ENCODE peak calls at places on chromosomes 1 and 21, in ten cellular contexts. G is anterior cingulate cortex; V is GM10248; L is sciatic nerve; M is activated CD4-positive, CD25-positive, alpha-beta regulatory T cell; U is iPS-NIHi11; N is stimulated activated CD4-positive, alpha-beta T cell treated with anti-CD3 and anti-CD28 coated beads, TNF-alpha, amount 100 ng/mL, for 48 hours; B is tibial artery; Y is activated gamma-delta T cell treated with Interleukin-2 at 50 U/mL for 16 hours; O is NCI-H2081. E is an unnamed sample.

GRCh38 chr1:27071049-27071416 is 58.4 kb upstream of the TENT5B start:
- DNase-seq in Y (no peak), N (no peak), O (no peak), V (no peak), B (no peak), M (no peak), G (peak; percentile 23), L (no peak), U (peak; percentile 48), E (peak; percentile 76)

GRCh38 chr1:30195424-30196134 is 527.8 kb downstream of the MATN1 start:
- DNase-seq in O (no peak), Y (no peak), B (no peak), V (no peak), U (no peak), L (no peak), N (no peak), M (no peak), G (no peak), E (no peak)

GRCh38 chr1:180928272-180929230 is 15.9 kb downstream of the KIAA1614 start:
- DNase-seq in N (no peak), L (no peak), Y (no peak), O (peak; percentile 51), M (no peak), B (no peak), V (no peak), G (no peak), U (no peak), E (no peak)

GRCh38 chr1:201826830-201827229 is 2.1 kb upstream of the IPO9 start:
- DNase-seq in O (no peak), M (no peak), V (no peak), N (no peak), U (peak; percentile 54), B (no peak), L (no peak), Y (no peak), G (no peak), E (peak; percentile 56)

GRCh38 chr1:247812637-247813036 is 11.3 kb downstream of the OR14A16 start:
- DNase-seq in Y (no peak), V (no peak), G (no peak), B (no peak), N (no peak), U (no peak), L (no peak), O (no peak), M (no peak), E (no peak)

GRCh38 chr1:13494025-13494424 is 19.8 kb downstream of the LRRC38 start:
- DNase-seq in G (no peak), O (no peak), N (no peak), Y (no peak), B (no peak), L (no peak), U (no peak), M (no peak), V (peak; percentile 63), E (no peak)

GRCh38 chr1:234721476-234722266 is 111.7 kb upstream of the IRF2BP2 start:
- DNase-seq in U (no peak), O (no peak), V (no peak), B (peak; percentile 83), L (peak; percentile 75), N (no peak), M (no peak), G (peak; percentile 64), Y (no peak), E (no peak)

GRCh38 chr1:203663294-203663693 is 36.7 kb downstream of the ATP2B4 start:
- DNase-seq in V (no peak), G (no peak), Y (no peak), L (no peak), B (no peak), U (no peak), O (no peak), M (no peak), N (no peak), E (no peak)

GRCh38 chr1:218665216-218665615 is 320.1 kb downstream of the TGFB2 start:
- DNase-seq in O (no peak), B (peak; percentile 89), L (peak; percentile 71), V (no peak), Y (no peak), M (no peak), G (peak; percentile 56), U (peak; percentile 11), N (no peak), E (no peak)

GRCh38 chr1:53182111-53182593 is 14.5 kb upstream of the CPT2 start:
- DNase-seq in Y (peak; percentile 85), G (peak; percentile 34), V (peak; percentile 78), U (peak; percentile 82), B (peak; percentile 87), L (peak; percentile 93), N (peak; percentile 64), O (peak; percentile 80), M (peak; percentile 69), E (peak; percentile 74)

GRCh38 chr1:63458750-63459149 is 64.3 kb downstream of the ITGB3BP start:
- DNase-seq in L (no peak), Y (no peak), G (no peak), N (no peak), O (no peak), V (no peak), U (no peak), M (no peak), B (no peak), E (no peak)

GRCh38 chr1:246608616-246609376 is 42.5 kb downstream of the CNST start:
- DNase-seq in O (no peak), M (no peak), U (peak; percentile 60), Y (no peak), V (no peak), G (no peak), L (no peak), B (no peak), N (no peak), E (peak; percentile 28)

GRCh38 chr1:184486761-184487445 is 100.1 kb downstream of the C1orf21 start:
- DNase-seq in B (no peak), M (no peak), Y (no peak), N (no peak), L (no peak), U (no peak), O (no peak), V (no peak), G (no peak), E (no peak)

GRCh38 chr1:196148367-196148970 is 459.8 kb downstream of the KCNT2 start:
- DNase-seq in M (no peak), U (no peak), Y (no peak), O (peak; percentile 41), B (no peak), L (no peak), N (no peak), V (peak; percentile 20), G (no peak), E (no peak)

GRCh38 chr1:199774433-199775089 is 252.9 kb upstream of the NR5A2 start:
- DNase-seq in Y (no peak), G (no peak), V (no peak), L (no peak), B (no peak), N (no peak), O (no peak), M (no peak), U (no peak), E (no peak)

GRCh38 chr1:219505886-219506285 is 107.0 kb downstream of the ZC3H11B start:
- DNase-seq in M (no peak), G (no peak), Y (no peak), N (no peak), L (no peak), U (no peak), B (no peak), O (no peak), V (no peak), E (no peak)

GRCh38 chr1:180962178-180962577 is 49.5 kb downstream of the KIAA1614 start:
- DNase-seq in M (no peak), N (no peak), U (no peak), G (no peak), O (peak; percentile 71), Y (no peak), V (no peak), B (no peak), L (no peak), E (no peak)

GRCh38 chr1:19845166-19845954 is 30.3 kb upstream of the RNF186 start:
- DNase-seq in B (no peak), L (no peak), O (no peak), N (no peak), U (no peak), M (no peak), V (no peak), Y (no peak), G (no peak), E (no peak)

GRCh38 chr1:70714149-70714548 is 303.1 kb downstream of the CTH start:
- DNase-seq in B (no peak), V (no peak), L (no peak), G (no peak), M (no peak), O (no peak), Y (no peak), N (no peak), U (peak; percentile 24), E (peak; percentile 28)

GRCh38 chr1:65995928-65996327 is 203.2 kb downstream of the PDE4B start:
- DNase-seq in G (no peak), B (no peak), V (no peak), O (no peak), N (no peak), L (no peak), Y (no peak), M (no peak), U (no peak), E (no peak)

GRCh38 chr1:27403065-27403726 is 10.8 kb downstream of the GPR3 start:
- DNase-seq in M (no peak), B (peak; percentile 91), V (no peak), N (no peak), L (peak; percentile 81), G (peak; percentile 36), Y (peak; percentile 33), O (no peak), U (no peak), E (peak; percentile 75)

GRCh38 chr1:63674238-63674864 is 81.1 kb downstream of the PGM1 start:
- DNase-seq in U (peak; percentile 89), N (no peak), B (peak; percentile 84), V (peak; percentile 54), M (no peak), L (peak; percentile 86), Y (no peak), G (peak; percentile 17), O (peak; percentile 25), E (peak; percentile 85)

GRCh38 chr1:172513480-172513879 is 19.5 kb upstream of the SUCO start:
- DNase-seq in L (no peak), O (no peak), M (no peak), N (no peak), U (no peak), G (no peak), Y (no peak), B (no peak), V (no peak), E (no peak)

GRCh38 chr21:23977971-23978370 is 1629.3 kb downstream of the MRPL39 start:
- DNase-seq in O (no peak), V (no peak), Y (no peak), L (no peak), U (no peak), G (no peak), N (no peak), M (no peak), B (no peak), E (no peak)

GRCh38 chr1:2226525-2227340 is 1.4 kb upstream of the SKI start:
- DNase-seq in L (peak; percentile 77), M (no peak), N (no peak), B (peak; percentile 75), O (no peak), Y (no peak), G (no peak), U (peak; percentile 61), V (no peak), E (peak; percentile 87)

GRCh38 chr1:30768830-30769718 is 11.5 kb upstream of the LAPTM5 start:
- DNase-seq in N (no peak), V (no peak), O (no peak), M (no peak), B (no peak), U (no peak), G (no peak), Y (no peak), L (no peak), E (no peak)

GRCh38 chr1:8915446-8915845 is 30.2 kb upstream of the CA6 start:
- DNase-seq in B (no peak), V (no peak), M (no peak), O (no peak), L (no peak), U (no peak), N (no peak), Y (no peak), G (no peak), E (peak; percentile 44)

GRCh38 chr1:36258960-36259344 is 34.7 kb downstream of the THRAP3 start:
- DNase-seq in B (no peak), O (no peak), Y (no peak), V (no peak), L (no peak), U (no peak), M (no peak), N (no peak), G (no peak), E (no peak)